ENCODE peak calls at places on chromosomes 13 and 19, in five cellular contexts. P is GM12878, Q is HCT116, Y is HepG2, D is H1. K is an unnamed sample.

GRCh38 chr13:89827552-89827951 is 1519.9 kb upstream of the MIR17HG start:
- DNase-seq in P (no peak), Q (no peak), Y (no peak), D (no peak), K (no peak)

GRCh38 chr19:6127716-6128335 is 7.6 kb upstream of the ACSBG2 start:
- DNase-seq in P (no peak), Q (no peak), Y (no peak), D (no peak), K (no peak)

GRCh38 chr19:13441810-13442512 is 64.3 kb downstream of the CACNA1A start:
- DNase-seq in P (no peak), Q (no peak), Y (peak), D (peak), K (peak)

GRCh38 chr13:45847554-45848224 is 3.9 kb downstream of the SIAH3 start:
- DNase-seq in P (no peak), Q (no peak), Y (no peak), D (no peak), K (no peak)

GRCh38 chr13:109381546-109382180 is 404.7 kb downstream of the IRS2 start:
- DNase-seq in P (no peak), Q (no peak), Y (no peak), D (no peak), K (no peak)

GRCh38 chr13:108155185-108156106 is 59.9 kb downstream of the LIG4 start:
- DNase-seq in P (no peak), Q (peak), Y (peak), D (peak), K (peak)

GRCh38 chr13:109209526-109209925 is 576.9 kb downstream of the IRS2 start:
- DNase-seq in P (no peak), Q (no peak), Y (no peak), D (no peak), K (no peak)

GRCh38 chr19:55626350-55626749 is 2.0 kb upstream of the ZNF784 start:
- DNase-seq in P (no peak), Q (no peak), Y (no peak), D (no peak), K (no peak)

GRCh38 chr13:28659611-28659970 is 661 bp downstream of the POMP start:
- DNase-seq in P (no peak), Q (no peak), Y (no peak), D (no peak), K (no peak)

GRCh38 chr13:27293873-27294515 is 23.4 kb downstream of the RASL11A start:
- DNase-seq in P (no peak), Q (no peak), Y (no peak), D (no peak), K (no peak)

GRCh38 chr19:33553530-33554310 is 32.1 kb upstream of the PEPD start:
- DNase-seq in P (no peak), Q (no peak), Y (no peak), D (no peak), K (no peak)

GRCh38 chr19:35773020-35773809 is 2.1 kb upstream of the ARHGAP33 start:
- DNase-seq in P (no peak), Q (no peak), Y (no peak), D (no peak), K (no peak)

GRCh38 chr13:111901301-111901905 is 165.5 kb upstream of the SOX1 start:
- DNase-seq in P (no peak), Q (no peak), Y (no peak), D (peak), K (no peak)

GRCh38 chr13:41675306-41675705 is 218.0 kb downstream of the RGCC start:
- DNase-seq in P (no peak), Q (no peak), Y (no peak), D (no peak), K (no peak)

GRCh38 chr19:8922591-8922990 is 87.6 kb downstream of the MUC16 start:
- DNase-seq in P (no peak), Q (no peak), Y (no peak), D (no peak), K (peak)

GRCh38 chr13:32804673-32805260 is 211.5 kb upstream of the KL start:
- DNase-seq in P (no peak), Q (no peak), Y (no peak), D (no peak), K (no peak)
- TF ChIP-seq SRF in P (no peak), Q (no peak), Y (no peak), D (no peak), K (no peak)

GRCh38 chr19:14530505-14530904 is 1.1 kb downstream of the TECR start:
- DNase-seq in P (no peak), Q (no peak), Y (no peak), D (no peak), K (no peak)

GRCh38 chr19:14530005-14530348 is 583 bp downstream of the TECR start:
- DNase-seq in P (no peak), Q (no peak), Y (no peak), D (no peak), K (no peak)

GRCh38 chr19:14529254-14530004 is at the start of gene TECR:
- DNase-seq in P (peak), Q (peak), Y (peak), D (peak), K (peak)

GRCh38 chr19:14536926-14537692 is 7.7 kb downstream of the TECR start:
- DNase-seq in P (no peak), Q (peak), Y (no peak), D (peak), K (peak)

DNA sequence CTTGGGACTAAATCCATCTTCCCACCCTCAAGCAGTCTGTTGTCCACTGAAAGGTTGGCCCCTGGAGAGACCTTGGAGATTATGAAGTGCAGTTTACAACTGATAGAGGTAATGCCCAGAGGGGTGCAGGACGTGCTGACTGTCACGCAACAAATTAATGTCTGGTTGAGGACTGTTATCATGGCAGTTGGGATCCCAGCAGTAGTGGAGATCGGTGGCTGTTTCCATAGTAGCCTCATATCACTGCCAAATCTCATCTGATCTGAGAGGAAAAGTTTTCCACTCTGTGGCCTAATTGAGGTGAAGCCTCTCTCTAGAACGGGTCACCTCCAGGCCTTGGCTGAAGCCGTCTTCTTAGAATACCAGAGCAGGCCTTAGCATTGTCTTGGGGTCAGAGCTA is 4.1 kb downstream of the TECR start:
- DNase-seq in P (no peak), Q (no peak), Y (no peak), D (no peak), K (no peak)
- TF ChIP-seq SRF in P (no peak), Q (no peak), Y (no peak), D (no peak), K (no peak)

GRCh38 chr13:113758651-113759524 is at the start of gene TMEM255B:
- DNase-seq in P (no peak), Q (peak), Y (no peak), D (peak), K (peak)
- TF ChIP-seq SRF in P (no peak), Q (no peak), Y (no peak), D (no peak), K (no peak)

GRCh38 chr13:97781891-97782305 is 171.6 kb upstream of the IPO5 start:
- DNase-seq in P (no peak), Q (no peak), Y (no peak), D (no peak), K (no peak)

DNA sequence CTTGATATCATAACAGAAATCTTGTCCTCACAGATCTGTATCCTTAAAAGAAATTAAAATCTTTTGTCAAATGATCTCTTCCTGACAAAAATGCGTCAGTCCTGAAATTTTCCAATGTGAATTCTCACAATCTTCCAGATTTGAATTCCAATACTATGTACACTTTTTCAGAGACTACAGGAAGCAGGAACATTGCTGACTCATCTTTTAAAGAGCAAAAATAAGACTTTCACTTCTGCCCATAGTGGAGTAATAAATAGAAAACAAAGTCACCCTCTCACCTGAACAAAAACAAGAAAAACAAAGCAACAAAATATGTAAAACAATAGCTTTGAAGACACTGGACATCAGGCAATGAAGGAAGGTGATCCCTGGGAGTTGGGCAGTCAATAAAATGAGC is 167.0 kb upstream of the IPO5 start:
- DNase-seq in P (no peak), Q (no peak), Y (no peak), D (no peak), K (no peak)
- TF ChIP-seq SRF in P (no peak), Q (no peak), Y (no peak), D (no peak), K (no peak)

GRCh38 chr13:76723551-76724232 is 162.5 kb downstream of the KCTD12 start:
- DNase-seq in P (no peak), Q (no peak), Y (no peak), D (peak), K (no peak)
- TF ChIP-seq SRF in P (no peak), Q (no peak), Y (no peak), D (no peak), K (no peak)